ENCODE peak calls at places on chromosomes 1 and 21, in ten cellular contexts. L, G, J, U, Y, Q, B, S, K and E are unnamed samples.

GRCh38 chr1:193654951-193655705 is 468.7 kb upstream of the B3GALT2 start:
- DNase-seq in Y (no peak), L (no peak), G (no peak), S (peak), U (peak), Q (no peak), B (no peak), K (no peak), J (peak), E (no peak)

GRCh38 chr1:29453502-29454240 is 217.3 kb downstream of the PTPRU start:
- DNase-seq in K (peak), L (no peak), U (peak), S (peak), J (peak), B (peak), Y (peak), Q (no peak), G (no peak), E (peak)

GRCh38 chr1:179090522-179090921 is 8.7 kb downstream of the TOR3A start:
- DNase-seq in S (no peak), B (no peak), L (no peak), Y (no peak), Q (no peak), U (peak), G (no peak), K (no peak), J (no peak), E (no peak)

GRCh38 chr1:225469051-225469450 is 41.2 kb upstream of the LBR start:
- DNase-seq in B (no peak), L (no peak), U (no peak), J (no peak), Q (no peak), S (no peak), G (no peak), Y (no peak), K (no peak), E (no peak)

GRCh38 chr1:81920245-81920740 is 119.6 kb downstream of the ADGRL2 start:
- DNase-seq in Y (no peak), B (peak), Q (no peak), S (peak), K (no peak), J (no peak), G (no peak), L (no peak), U (peak), E (peak)

GRCh38 chr21:39966786-39967185 is 99.5 kb downstream of the PCP4 start:
- DNase-seq in J (no peak), S (no peak), L (no peak), K (no peak), B (no peak), Y (no peak), G (no peak), U (no peak), Q (no peak), E (no peak)

GRCh38 chr1:61121631-61122030 is 39.3 kb downstream of the NFIA start:
- DNase-seq in L (no peak), B (no peak), Y (no peak), U (peak), G (no peak), Q (no peak), S (no peak), K (no peak), J (no peak), E (no peak)

GRCh38 chr1:214422137-214422671 is 129.2 kb downstream of the PTPN14 start:
- DNase-seq in B (peak), L (no peak), S (peak), U (peak), Y (no peak), G (no peak), Q (no peak), K (no peak), J (peak), E (no peak)

GRCh38 chr1:234769284-234769998 is 159.5 kb upstream of the IRF2BP2 start:
- DNase-seq in L (no peak), S (no peak), U (no peak), K (no peak), B (no peak), Q (no peak), G (no peak), J (no peak), Y (no peak), E (no peak)

GRCh38 chr1:40723196-40723955 is 31.9 kb downstream of the NFYC start:
- DNase-seq in Q (no peak), S (no peak), K (no peak), L (no peak), B (no peak), J (peak), G (no peak), Y (no peak), U (no peak), E (no peak)

GRCh38 chr1:236950365-236950764 is 53.9 kb downstream of the MT1HL1 start:
- DNase-seq in G (no peak), Y (no peak), B (no peak), U (no peak), J (no peak), L (no peak), K (no peak), Q (no peak), S (no peak), E (no peak)
- TF ChIP-seq CTCF in G (no peak), Y (no peak), B (no peak), U (no peak), J (no peak), L (no peak), K (no peak), Q (no peak), S (no peak), E (no peak)

GRCh38 chr1:64745986-64746940 is 1.4 kb downstream of the RAVER2 start:
- DNase-seq in L (no peak), B (no peak), G (no peak), S (peak), K (peak), Y (no peak), Q (no peak), J (no peak), U (no peak), E (no peak)
- H3K4me3 ChIP-seq in L (peak), B (peak), G (no peak), S (peak), K (peak), Y (peak), Q (peak), J (peak), U (peak), E (peak)

DNA sequence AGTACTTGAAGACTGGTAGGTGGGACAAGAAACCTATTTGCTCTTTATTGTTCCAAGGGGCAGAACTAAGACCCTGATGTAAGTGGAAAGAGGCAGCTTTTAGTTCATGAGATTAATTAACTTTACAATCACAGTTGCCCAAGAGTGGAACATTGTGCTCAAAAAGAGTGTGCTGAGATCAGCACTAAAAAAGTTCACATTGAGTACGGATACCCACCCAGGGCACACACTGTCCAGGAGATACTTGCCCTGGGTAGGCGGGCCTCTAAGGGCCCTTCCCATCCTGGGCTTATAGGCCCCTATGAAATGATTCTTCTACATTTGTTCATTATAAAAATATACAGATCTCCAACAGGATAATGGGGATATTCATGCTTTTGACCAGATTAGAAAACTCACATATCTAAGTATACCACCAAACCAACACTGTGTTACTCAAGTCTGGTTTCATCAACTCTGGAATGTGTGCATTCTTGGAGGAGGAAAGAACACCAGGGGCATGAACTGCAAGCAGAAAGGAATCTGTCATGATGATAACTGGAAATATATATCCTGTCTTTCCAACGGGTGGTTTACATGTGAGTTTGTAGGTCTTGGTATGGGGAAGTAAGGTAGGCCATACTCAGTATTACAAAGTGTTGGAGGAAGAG is 626.2 kb downstream of the SMYD3 start:
- DNase-seq in Y (no peak), S (peak), G (no peak), L (no peak), K (no peak), J (no peak), Q (no peak), B (peak), U (peak), E (no peak)
- TF ChIP-seq CTCF in Y (no peak), S (no peak), G (no peak), L (no peak), K (no peak), J (no peak), Q (no peak), B (no peak), U (no peak), E (no peak)

DNA sequence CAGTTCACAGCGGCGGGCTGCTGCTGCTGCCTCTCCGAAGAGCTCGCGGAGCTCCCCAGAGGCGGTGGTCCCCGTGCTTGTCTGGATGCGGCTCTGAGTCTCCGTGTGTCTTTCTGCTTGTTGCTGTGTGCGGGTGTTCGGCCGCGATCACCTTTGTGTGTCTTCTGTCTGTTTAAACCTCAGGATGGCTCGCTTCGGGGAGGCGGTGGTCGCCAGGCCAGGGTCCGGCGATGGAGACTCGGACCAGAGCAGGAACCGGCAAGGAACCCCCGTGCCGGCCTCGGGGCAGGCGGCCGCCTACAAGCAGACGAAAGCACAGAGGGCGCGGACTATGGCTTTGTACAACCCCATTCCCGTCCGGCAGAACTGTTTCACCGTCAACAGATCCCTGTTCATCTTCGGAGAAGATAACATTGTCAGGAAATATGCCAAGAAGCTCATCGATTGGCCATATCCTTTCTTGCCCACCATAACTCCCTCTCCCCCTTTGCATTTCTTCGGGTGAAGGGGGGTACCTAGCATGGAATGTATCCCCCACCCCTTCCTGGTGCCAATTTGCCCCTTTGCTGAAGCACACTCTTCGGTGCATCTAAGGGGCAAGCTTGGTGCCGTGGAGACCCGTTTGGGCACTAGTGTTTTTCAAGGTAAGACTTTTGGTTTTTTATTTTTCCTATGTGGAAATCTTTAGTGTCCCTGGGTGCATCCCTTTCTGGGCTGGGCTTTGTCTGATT is 409 bp downstream of the CACNA1E start:
- DNase-seq in Y (no peak), G (no peak), K (no peak), S (no peak), U (no peak), J (no peak), Q (no peak), L (no peak), B (no peak), E (no peak)
- H3K4me3 ChIP-seq in Y (no peak), G (peak), K (no peak), S (no peak), U (no peak), J (no peak), Q (no peak), L (no peak), B (no peak), E (no peak)

GRCh38 chr1:204132718-204133117 is 19.1 kb downstream of the ETNK2 start:
- DNase-seq in K (no peak), S (no peak), Y (no peak), Q (no peak), J (no peak), B (no peak), G (no peak), L (no peak), U (no peak), E (no peak)

GRCh38 chr1:204128964-204129896 is 22.6 kb downstream of the ETNK2 start:
- DNase-seq in S (peak), B (peak), L (no peak), Q (peak), G (peak), J (peak), U (peak), Y (peak), K (peak), E (peak)

GRCh38 chr1:204130178-204130577 is 21.7 kb downstream of the ETNK2 start:
- DNase-seq in U (no peak), L (no peak), S (no peak), G (no peak), J (peak), Q (no peak), B (no peak), K (no peak), Y (no peak), E (no peak)

GRCh38 chr1:204131978-204132377 is 19.9 kb downstream of the ETNK2 start:
- DNase-seq in K (no peak), B (no peak), J (peak), G (no peak), Q (no peak), L (no peak), U (no peak), S (no peak), Y (no peak), E (no peak)

GRCh38 chr1:204130989-204131892 is 20.6 kb downstream of the ETNK2 start:
- DNase-seq in S (peak), L (no peak), J (peak), G (no peak), Q (peak), U (peak), K (no peak), Y (peak), B (peak), E (peak)
- TF ChIP-seq CTCF in S (peak), L (no peak), J (peak), G (no peak), Q (no peak), U (peak), K (no peak), Y (no peak), B (peak), E (peak)

DNA sequence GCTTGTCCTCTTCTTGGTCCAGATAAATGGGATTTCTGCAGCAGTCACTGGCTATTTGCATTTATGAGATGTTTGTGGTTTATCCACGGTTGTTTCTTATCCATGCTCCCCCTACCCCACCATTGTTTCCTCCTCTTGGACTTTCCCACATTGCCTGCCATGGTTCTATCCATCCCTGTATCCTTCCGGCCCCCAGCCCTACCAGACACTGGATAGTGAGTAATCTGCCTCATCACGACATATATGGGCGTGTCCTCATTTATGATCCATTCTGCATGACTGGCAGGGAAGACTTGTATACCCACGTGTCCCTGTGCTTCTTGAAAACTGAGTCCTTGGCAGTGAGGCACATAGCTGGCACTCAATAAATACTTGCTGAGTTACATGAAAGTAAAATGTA is 40.1 kb downstream of the CACNA1S start:
- DNase-seq in Q (no peak), U (no peak), G (no peak), L (no peak), S (no peak), J (peak), B (peak), K (no peak), Y (no peak), E (no peak)
- H3K4me3 ChIP-seq in Q (no peak), U (no peak), G (no peak), L (no peak), S (no peak), J (no peak), B (no peak), K (no peak), Y (no peak), E (no peak)